ENCODE peak calls at places on chromosomes 11 and 22, in nine cellular contexts. L, G, F, D, W, M, B, X and N are unnamed samples.
A peak's percentile ranks its signal among the peaks of the same experiment; 100 is the strongest.

GRCh38 chr22:29030618-29031235 is 30.9 kb downstream of the C22orf31 start:
- DNase-seq in L (peak; percentile 89), G (no peak), F (peak; percentile 94), D (no peak), W (no peak), M (peak; percentile 21), B (no peak), X (peak; percentile 71), N (no peak)

GRCh38 chr22:45945621-45946020 is 31.3 kb downstream of the WNT7B start:
- DNase-seq in L (no peak), G (no peak), F (no peak), D (no peak), W (no peak), M (no peak), B (no peak), X (no peak), N (no peak)

GRCh38 chr11:28815110-28815509 is 706.9 kb downstream of the METTL15 start:
- DNase-seq in L (no peak), G (no peak), F (no peak), D (no peak), W (no peak), M (no peak), B (no peak), X (no peak), N (no peak)

GRCh38 chr22:35039625-35040024 is 26.3 kb upstream of the ISX start:
- DNase-seq in L (no peak), G (no peak), F (no peak), D (no peak), W (no peak), M (peak; percentile 54), B (no peak), X (no peak), N (no peak)

GRCh38 chr22:30433773-30434172 is 8.2 kb downstream of the MTFP1 start:
- DNase-seq in L (no peak), G (no peak), F (no peak), D (no peak), W (no peak), M (no peak), B (no peak), X (no peak), N (no peak)

GRCh38 chr11:1559103-1559951 is 12.7 kb downstream of the DUSP8 start:
- DNase-seq in L (peak; percentile 67), G (no peak), F (peak; percentile 69), D (no peak), W (no peak), M (no peak), B (no peak), X (peak; percentile 90), N (no peak)

GRCh38 chr11:130066338-130066737 is 3.4 kb upstream of the APLP2 start:
- DNase-seq in L (no peak), G (no peak), F (no peak), D (no peak), W (no peak), M (no peak), B (no peak), X (no peak), N (no peak)

GRCh38 chr11:117970400-117971024 is 15.7 kb upstream of the IL10RA start:
- DNase-seq in L (no peak), G (no peak), F (no peak), D (no peak), W (no peak), M (peak; percentile 2), B (no peak), X (no peak), N (no peak)

GRCh38 chr11:78295991-78296930 is 107.5 kb downstream of the USP35 start:
- DNase-seq in L (no peak), G (no peak), F (no peak), D (no peak), W (no peak), M (no peak), B (no peak), X (no peak), N (no peak)

GRCh38 chr11:44861829-44862545 is 88.7 kb downstream of the TP53I11 start:
- DNase-seq in L (peak; percentile 85), G (peak; percentile 88), F (peak; percentile 99), D (peak; percentile 77), W (peak; percentile 42), M (no peak), B (no peak), X (peak; percentile 54), N (peak; percentile 88)

GRCh38 chr11:96154802-96155520 is 188.0 kb downstream of the MAML2 start:
- DNase-seq in L (peak; percentile 39), G (no peak), F (peak; percentile 88), D (no peak), W (no peak), M (no peak), B (no peak), X (no peak), N (no peak)

GRCh38 chr11:95516786-95517185 is 272.8 kb downstream of the FAM76B start:
- DNase-seq in L (no peak), G (no peak), F (peak; percentile 56), D (no peak), W (no peak), M (no peak), B (no peak), X (no peak), N (no peak)